ENCODE peak calls at places on chromosomes 2 and 18, in four cellular contexts. H, N, C and D are unnamed samples. For H3K4me1, the result is how much of the 10 kb centered on the place peaks cover.

GRCh38 chr2:113116100-113116958 is 11.1 kb upstream of the IL1RN start:
- DNase-seq in H (no peak), N (no peak), C (no peak), D (no peak)

GRCh38 chr2:108436976-108437375 is 12.0 kb upstream of the GCC2 start:
- DNase-seq in H (no peak), N (no peak), C (no peak), D (no peak)

GRCh38 chr2:33443272-33443829 is 33.1 kb upstream of the RASGRP3 start:
- DNase-seq in H (no peak), N (no peak), C (no peak), D (no peak)

GRCh38 chr2:236940497-236940896 is 145.2 kb upstream of the COPS8 start:
- DNase-seq in H (no peak), N (no peak), C (no peak), D (no peak)

GRCh38 chr2:108626993-108627392 is 92.3 kb upstream of the RANBP2 start:
- DNase-seq in H (no peak), N (no peak), C (no peak), D (no peak)

GRCh38 chr2:27724905-27725693 is 46.4 kb upstream of the MRPL33 start:
- DNase-seq in H (no peak), N (no peak), C (no peak), D (no peak)

GRCh38 chr2:168293766-168294165 is 46.4 kb upstream of the STK39 start:
- DNase-seq in H (no peak), N (no peak), C (no peak), D (no peak)

GRCh38 chr18:59621027-59621426 is 76.2 kb downstream of the CCBE1 start:
- DNase-seq in H (no peak), N (no peak), C (no peak), D (no peak)

GRCh38 chr2:235467586-235467985 is 26.3 kb upstream of the AGAP1 start:
- DNase-seq in H (no peak), N (no peak), C (no peak), D (no peak)

GRCh38 chr18:63003899-63004298 is 288.6 kb downstream of the PHLPP1 start:
- DNase-seq in H (no peak), N (no peak), C (no peak), D (no peak)

GRCh38 chr2:174350593-174351181 is 15.9 kb downstream of the SP9 start:
- DNase-seq in H (no peak), N (no peak), C (no peak), D (no peak)

GRCh38 chr2:59237311-59237710 is 996.2 kb upstream of the FANCL start:
- DNase-seq in H (no peak), N (no peak), C (no peak), D (no peak)

GRCh38 chr2:6580982-6581381 is 284.7 kb downstream of the CMPK2 start:
- DNase-seq in H (no peak), N (no peak), C (no peak), D (no peak)

DNA sequence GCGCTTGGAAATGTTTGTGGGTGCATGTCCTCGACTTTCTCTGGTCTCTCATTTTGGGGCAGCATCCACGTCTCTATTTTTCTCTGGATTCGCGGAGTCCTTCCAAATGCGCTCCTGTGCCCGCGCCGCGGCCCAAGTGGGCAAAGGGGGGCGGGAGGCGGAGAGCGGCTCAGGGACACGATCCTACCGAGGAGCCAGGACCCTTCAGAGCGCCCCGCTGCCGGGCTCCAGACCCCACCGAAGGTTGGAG is 990 bp downstream of the EPAS1 start:
- DNase-seq in H (no peak), N (no peak), C (no peak), D (no peak)
- H3K27ac ChIP-seq in H (peak), N (peak), C (peak), D (peak)

DNA sequence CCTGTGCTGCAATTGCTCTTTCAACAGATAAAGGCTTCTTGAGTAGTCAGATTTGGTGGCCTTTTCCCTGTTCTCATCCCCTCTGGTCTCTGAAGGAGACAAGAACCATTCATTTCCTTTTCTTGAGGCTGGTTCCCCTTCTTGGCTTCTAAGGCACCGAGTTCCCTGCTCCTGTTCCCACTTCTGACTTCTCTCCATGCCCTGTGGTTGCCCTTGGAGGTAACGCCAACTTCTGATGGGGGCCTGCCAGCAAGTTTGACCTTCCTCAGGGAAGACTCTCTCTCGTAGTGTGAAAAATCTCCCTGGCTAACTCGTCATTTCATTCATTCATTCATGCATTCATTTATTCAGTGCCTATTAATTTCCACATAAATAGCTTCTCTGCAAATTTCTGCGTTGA is 302.4 kb upstream of the SOX11 start:
- DNase-seq in H (peak), N (no peak), C (no peak), D (no peak)
- H3K4me1 ChIP-seq in H (under half), N (under half), C (under half), D (under half)

DNA sequence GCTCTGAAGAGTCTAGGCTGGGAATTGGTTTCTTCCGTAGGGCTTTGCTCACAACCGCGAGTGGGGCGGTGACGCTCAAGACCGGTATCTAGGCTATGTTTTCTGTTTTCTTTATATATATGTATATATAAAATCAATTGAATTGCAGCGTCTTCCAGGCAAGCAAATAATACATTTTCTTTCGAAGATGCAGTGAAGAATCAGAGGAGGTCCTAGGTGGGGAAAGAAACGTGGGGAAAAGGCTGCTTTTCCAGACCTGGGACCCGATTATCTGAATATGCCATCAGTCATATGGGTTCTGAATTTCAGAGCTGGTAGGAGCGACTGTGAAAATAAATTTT is 714 bp upstream of the SCN9A start:
- DNase-seq in H (no peak), N (no peak), C (no peak), D (no peak)
- H3K27ac ChIP-seq in H (peak), N (no peak), C (peak), D (no peak)

GRCh38 chr2:170301606-170302005 is 123.7 kb downstream of the MYO3B start:
- DNase-seq in H (no peak), N (no peak), C (no peak), D (no peak)

GRCh38 chr2:170300993-170301392 is 123.0 kb downstream of the MYO3B start:
- DNase-seq in H (no peak), N (no peak), C (no peak), D (no peak)

GRCh38 chr2:170298115-170298514 is 120.2 kb downstream of the MYO3B start:
- DNase-seq in H (no peak), N (no peak), C (no peak), D (no peak)

GRCh38 chr2:170298861-170299429 is 121.0 kb downstream of the MYO3B start:
- DNase-seq in H (no peak), N (no peak), C (no peak), D (no peak)
- H3K4me1 ChIP-seq in H (under half), N (under half), C (under half), D (under half)

GRCh38 chr2:55581875-55582547 is 35.4 kb downstream of the PPP4R3B start:
- DNase-seq in H (no peak), N (no peak), C (no peak), D (no peak)
- H3K27ac ChIP-seq in H (no peak), N (no peak), C (no peak), D (peak)